ENCODE peak calls at places on chromosomes 3 and 15, in six cellular contexts. J is T-cell; Q is breast epithelium; O is WTC11; L is GM04504; U is activated CD8-positive, alpha-beta memory T cell treated with anti-CD3 and anti-CD28 coated beads for 24 hours. M is an unnamed sample.

GRCh38 chr15:88954431-88955277 is 41.5 kb upstream of the MFGE8 start:
- DNase-seq in J (no peak), Q (no peak), O (no peak), L (peak), U (no peak), M (peak)

GRCh38 chr3:55235416-55235815 is 251.7 kb downstream of the WNT5A start:
- DNase-seq in J (no peak), Q (no peak), O (no peak), L (no peak), U (no peak), M (no peak)

GRCh38 chr3:186949281-186949982 is 19.1 kb downstream of the ST6GAL1 start:
- DNase-seq in J (no peak), Q (no peak), O (no peak), L (no peak), U (no peak), M (no peak)

GRCh38 chr15:48855501-48856440 is 22.2 kb upstream of the EID1 start:
- DNase-seq in J (no peak), Q (no peak), O (no peak), L (peak), U (no peak), M (peak)

GRCh38 chr3:186722457-186722856 is 5.3 kb downstream of the KNG1 start:
- DNase-seq in J (no peak), Q (no peak), O (peak), L (no peak), U (no peak), M (peak)

GRCh38 chr3:197394464-197395321 is 96.3 kb upstream of the DLG1 start:
- DNase-seq in J (peak), Q (peak), O (no peak), L (peak), U (no peak), M (peak)

GRCh38 chr3:85567074-85567676 is 608.4 kb downstream of the CADM2 start:
- DNase-seq in J (no peak), Q (no peak), O (peak), L (no peak), U (no peak), M (peak)

GRCh38 chr15:38882226-38882625 is 317.6 kb upstream of the RASGRP1 start:
- DNase-seq in J (no peak), Q (no peak), O (no peak), L (no peak), U (no peak), M (no peak)

GRCh38 chr3:185335799-185336198 is 27.1 kb upstream of the MAP3K13 start:
- DNase-seq in J (no peak), Q (no peak), O (no peak), L (no peak), U (no peak), M (no peak)

GRCh38 chr3:14175383-14176037 is 2.9 kb downstream of the XPC start:
- DNase-seq in J (peak), Q (no peak), O (no peak), L (peak), U (no peak), M (no peak)

GRCh38 chr3:156642750-156643728 is 31.4 kb upstream of the TIPARP start:
- DNase-seq in J (no peak), Q (no peak), O (no peak), L (no peak), U (no peak), M (peak)

GRCh38 chr3:126551839-126552687 is 6.7 kb downstream of the C3orf22 start:
- DNase-seq in J (no peak), Q (peak), O (no peak), L (no peak), U (peak), M (peak)

GRCh38 chr15:76169013-76169412 is 109.2 kb downstream of the TMEM266 start:
- DNase-seq in J (no peak), Q (no peak), O (peak), L (no peak), U (no peak), M (peak)

GRCh38 chr3:23748398-23749110 is 57.2 kb upstream of the UBE2E1 start:
- DNase-seq in J (no peak), Q (no peak), O (no peak), L (no peak), U (no peak), M (no peak)

GRCh38 chr3:120642368-120642948 is 39.6 kb downstream of the HGD start:
- DNase-seq in J (peak), Q (no peak), O (no peak), L (no peak), U (no peak), M (no peak)

GRCh38 chr3:70702132-70702531 is 389.7 kb upstream of the MDFIC2 start:
- DNase-seq in J (no peak), Q (no peak), O (no peak), L (no peak), U (no peak), M (no peak)

GRCh38 chr15:57559875-57560274 is 31.8 kb upstream of the MYZAP start:
- DNase-seq in J (peak), Q (peak), O (peak), L (no peak), U (peak), M (peak)

GRCh38 chr3:72289708-72290104 is 504.8 kb upstream of the PROK2 start:
- DNase-seq in J (no peak), Q (no peak), O (no peak), L (no peak), U (no peak), M (no peak)

GRCh38 chr3:167837430-167837829 is 101.9 kb downstream of the SERPINI1 start:
- DNase-seq in J (no peak), Q (no peak), O (no peak), L (no peak), U (no peak), M (no peak)

GRCh38 chr3:177824190-177824786 is 627.0 kb upstream of the TBL1XR1 start:
- DNase-seq in J (no peak), Q (peak), O (no peak), L (no peak), U (no peak), M (no peak)

GRCh38 chr3:9893739-9894138 is 3.3 kb downstream of the JAGN1 start:
- DNase-seq in J (no peak), Q (no peak), O (no peak), L (no peak), U (no peak), M (no peak)

GRCh38 chr15:61175024-61175423 is 54.1 kb downstream of the RORA start:
- DNase-seq in J (no peak), Q (no peak), O (no peak), L (no peak), U (no peak), M (no peak)

M was measured in H7.